ENCODE peak calls at places on chromosomes 13 and 19, in four cellular contexts. H, Z, G and X are unnamed samples.

GRCh38 chr19:49801966-49802661 is 11.0 kb downstream of the FUZ start:
- DNase-seq in H (peak), Z (peak), G (no peak), X (no peak)

GRCh38 chr13:96581741-96582140 is 412.5 kb downstream of the OXGR1 start:
- DNase-seq in H (no peak), Z (no peak), G (no peak), X (no peak)

GRCh38 chr19:27679905-27680304 is 1533.0 kb downstream of the UQCRFS1 start:
- DNase-seq in H (no peak), Z (no peak), G (no peak), X (no peak)

GRCh38 chr19:48379058-48379457 is 12.3 kb downstream of the KDELR1 start:
- DNase-seq in H (no peak), Z (no peak), G (no peak), X (no peak)

GRCh38 chr19:7636691-7637373 is at the start of gene STXBP2:
- DNase-seq in H (peak), Z (peak), G (peak), X (peak)

GRCh38 chr13:98482476-98483444 is 94.1 kb downstream of the STK24 start:
- DNase-seq in H (peak), Z (peak), G (peak), X (peak)

GRCh38 chr13:111183087-111183645 is 68.1 kb downstream of the ARHGEF7 start:
- DNase-seq in H (no peak), Z (no peak), G (no peak), X (no peak)

GRCh38 chr19:7673995-7674667 is 2.8 kb upstream of the MCEMP1 start:
- DNase-seq in H (peak), Z (peak), G (peak), X (peak)

GRCh38 chr13:77893066-77893465 is 25.6 kb downstream of the EDNRB start:
- DNase-seq in H (no peak), Z (no peak), G (no peak), X (no peak)

DNA sequence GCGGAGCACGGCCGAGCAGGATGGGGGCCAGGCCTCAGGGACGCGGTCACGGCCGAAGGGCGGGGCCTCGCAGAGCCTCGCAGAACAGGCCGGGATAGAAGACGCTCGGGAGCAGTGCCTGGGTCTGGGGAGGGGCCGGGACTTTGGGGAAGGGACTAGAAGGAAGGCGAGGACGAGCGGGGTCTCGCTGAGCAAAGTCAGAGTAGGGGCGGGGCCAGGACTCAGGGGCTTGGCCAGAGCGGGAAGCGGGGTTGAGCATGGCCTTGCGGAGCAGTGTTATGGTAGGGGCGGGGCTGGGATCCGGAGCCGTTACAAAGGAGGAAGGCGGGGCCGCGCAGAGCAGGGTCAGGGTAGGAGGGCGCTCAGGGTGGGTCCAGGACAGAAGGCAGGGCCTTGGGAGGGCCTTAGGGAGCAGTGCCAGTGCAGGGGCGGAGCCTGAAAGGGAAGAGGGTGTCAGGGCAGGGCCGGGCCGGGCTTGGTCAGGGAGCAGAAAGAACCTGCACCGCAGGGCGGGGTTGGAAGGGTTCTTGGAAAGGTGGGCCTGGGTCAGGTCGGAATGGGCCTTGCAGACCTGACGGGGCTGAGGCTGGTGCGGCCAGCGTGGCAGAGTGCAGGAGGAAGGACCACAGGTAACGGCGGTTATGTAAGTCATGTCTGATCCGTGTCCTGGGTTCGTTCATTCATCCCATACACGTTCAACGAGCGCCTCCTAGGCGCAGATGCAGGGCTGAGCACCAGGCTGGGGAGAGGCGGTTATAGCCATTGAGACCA is 535 bp upstream of the ATP8B3 start:
- DNase-seq in H (peak), Z (peak), G (peak), X (peak)
- H3K4me3 ChIP-seq in H (peak), Z (peak), G (peak), X (peak)

GRCh38 chr13:49784886-49785570 is 7.5 kb downstream of the KPNA3 start:
- DNase-seq in H (peak), Z (no peak), G (no peak), X (no peak)
- H3K27ac ChIP-seq in H (no peak), Z (no peak), G (no peak), X (no peak)

GRCh38 chr13:30752991-30753616 is 17.8 kb downstream of the ALOX5AP start:
- DNase-seq in H (no peak), Z (no peak), G (no peak), X (no peak)

GRCh38 chr13:30750036-30750435 is 14.7 kb downstream of the ALOX5AP start:
- DNase-seq in H (no peak), Z (peak), G (no peak), X (no peak)

GRCh38 chr13:30752201-30752797 is 17.0 kb downstream of the ALOX5AP start:
- DNase-seq in H (peak), Z (peak), G (no peak), X (no peak)

GRCh38 chr13:30748717-30749116 is 13.4 kb downstream of the ALOX5AP start:
- DNase-seq in H (no peak), Z (no peak), G (no peak), X (no peak)

GRCh38 chr13:30751183-30751933 is 16.0 kb downstream of the ALOX5AP start:
- DNase-seq in H (no peak), Z (no peak), G (no peak), X (no peak)
- H3K4me3 ChIP-seq in H (no peak), Z (no peak), G (no peak), X (no peak)

DNA sequence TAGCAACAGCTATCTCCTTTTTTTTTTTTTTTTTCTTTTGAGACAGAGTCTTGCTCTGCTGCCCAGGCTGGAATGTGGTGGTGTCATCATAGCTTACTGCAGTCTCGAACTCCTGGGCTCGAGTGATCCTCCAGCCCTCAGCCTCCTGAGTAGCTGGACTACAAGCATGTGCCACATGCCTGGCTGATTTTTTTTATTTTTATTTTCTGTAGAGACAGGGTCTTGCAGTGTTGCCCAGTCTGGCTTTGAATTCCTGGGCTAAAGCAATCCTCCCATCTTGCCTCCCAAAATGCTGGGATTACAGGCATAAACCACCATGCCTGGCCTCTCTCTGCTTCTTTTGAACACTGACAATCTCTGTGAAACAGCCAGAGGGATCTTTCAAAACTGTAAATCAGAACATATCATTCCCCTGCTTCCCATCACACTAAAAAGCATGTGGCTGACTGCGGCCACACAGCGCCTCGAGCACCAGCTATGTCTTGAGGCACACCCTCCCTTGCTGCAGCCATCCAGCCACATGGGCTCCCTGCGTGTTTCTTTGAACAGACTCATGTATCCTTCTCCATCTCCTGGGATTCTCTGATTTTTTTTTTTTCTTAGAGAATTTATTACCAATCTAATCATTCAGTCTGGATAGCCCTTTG is 110.6 kb downstream of the SIPA1L3 start:
- DNase-seq in H (no peak), Z (no peak), G (no peak), X (no peak)
- H3K27ac ChIP-seq in H (no peak), Z (no peak), G (no peak), X (no peak)

DNA sequence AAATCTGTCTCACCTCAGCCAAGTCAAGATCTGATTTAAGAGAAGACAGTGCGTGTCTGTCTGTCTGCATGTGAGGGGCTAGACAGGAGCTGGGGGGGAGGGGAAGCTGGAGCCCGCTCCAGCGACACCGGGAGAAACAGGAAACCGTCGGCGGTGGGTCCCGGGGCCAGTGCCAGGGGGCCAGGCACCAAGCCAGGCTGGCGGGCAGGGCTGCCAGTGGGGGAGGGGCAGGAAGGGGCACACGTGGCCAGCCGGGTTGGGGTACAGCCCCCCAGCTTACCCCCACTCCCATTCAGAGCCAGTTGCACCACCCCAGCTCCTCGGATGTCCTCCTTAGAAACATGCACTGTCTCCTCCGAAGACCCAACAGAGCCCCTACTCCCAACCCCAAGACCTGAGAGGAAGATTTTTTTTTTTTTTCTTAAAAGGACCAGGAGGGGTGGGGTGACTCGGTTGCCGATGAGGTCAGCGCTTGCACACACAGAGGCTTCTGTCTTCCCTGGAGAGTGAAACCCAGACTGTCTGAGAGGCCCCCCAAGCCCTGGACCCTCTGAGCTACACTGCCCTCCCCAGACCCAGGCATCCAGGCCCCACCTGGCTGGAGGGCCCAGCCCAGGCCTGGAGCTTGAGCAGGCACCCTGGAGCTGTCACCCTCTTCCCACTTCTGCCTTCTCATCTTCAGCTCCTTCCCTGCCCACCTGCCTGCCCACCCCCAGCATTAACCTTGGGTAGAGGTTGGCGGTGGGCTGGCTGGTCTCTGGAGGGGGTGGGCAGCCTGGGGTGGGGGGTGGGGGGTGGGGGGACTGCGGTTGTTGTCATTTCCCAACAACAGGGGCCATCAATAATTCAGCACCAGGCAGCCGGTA is 4.0 kb downstream of the ERF start:
- DNase-seq in H (peak), Z (peak), G (peak), X (peak)
- H3K4me3 ChIP-seq in H (peak), Z (peak), G (no peak), X (peak)

GRCh38 chr19:43763473-43763939 is 8.7 kb upstream of the SMG9 start:
- DNase-seq in H (peak), Z (no peak), G (no peak), X (no peak)
- H3K27ac ChIP-seq in H (peak), Z (no peak), G (no peak), X (no peak)

GRCh38 chr19:55477905-55478304 is 1.5 kb downstream of the ZNF628 start:
- DNase-seq in H (no peak), Z (peak), G (no peak), X (no peak)
- H3K4me3 ChIP-seq in H (peak), Z (no peak), G (no peak), X (peak)